ENCODE peak calls at places on chromosomes 11 and 22, in five cellular contexts. M is kidney; S is CD4-positive, alpha-beta T cell; E is spleen; G is tibial artery. Y is an unnamed sample. For H3K9me3, the result is how much of the 10 kb centered on the place peaks cover.

GRCh38 chr11:122180435-122180834 is 64.4 kb upstream of the BLID start:
- DNase-seq in S (no peak), E (no peak), G (peak), M (no peak), Y (no peak)

GRCh38 chr11:46391578-46392420 is at the start of gene CHRM4:
- DNase-seq in E (peak), M (no peak), G (no peak), S (no peak), Y (peak)

GRCh38 chr11:120601566-120601965 is 90.0 kb downstream of the GRIK4 start:
- DNase-seq in E (no peak), G (no peak), M (peak), S (no peak), Y (no peak)

GRCh38 chr22:28246392-28246791 is 327.3 kb upstream of the PITPNB start:
- DNase-seq in S (no peak), E (no peak), M (no peak), G (no peak), Y (no peak)

GRCh38 chr22:40525250-40525884 is 111.2 kb downstream of the MRTFA start:
- DNase-seq in G (peak), S (peak), E (peak), M (no peak), Y (peak)

GRCh38 chr11:8249482-8249881 is 14.2 kb downstream of the LMO1 start:
- DNase-seq in S (no peak), M (peak), E (peak), G (no peak), Y (no peak)

GRCh38 chr11:83717551-83717950 is 431.4 kb upstream of the CCDC90B start:
- DNase-seq in S (no peak), E (no peak), G (no peak), M (no peak), Y (no peak)

GRCh38 chr22:33006220-33006954 is 51.8 kb downstream of the SYN3 start:
- DNase-seq in G (no peak), M (no peak), S (no peak), E (peak), Y (no peak)

GRCh38 chr11:31809857-31810778 is 1.0 kb downstream of the PAX6 start:
- DNase-seq in S (no peak), M (peak), G (no peak), E (peak), Y (no peak)

GRCh38 chr11:110525883-110526282 is 96.1 kb downstream of the FDX1 start:
- DNase-seq in G (peak), M (no peak), E (no peak), S (no peak), Y (peak)

GRCh38 chr11:72534859-72535547 is 100.7 kb upstream of the CLPB start:
- DNase-seq in S (no peak), G (no peak), M (no peak), E (no peak), Y (no peak)

GRCh38 chr11:45853616-45854219 is 6.4 kb downstream of the CRY2 start:
- DNase-seq in M (no peak), E (no peak), S (no peak), G (no peak), Y (peak)

GRCh38 chr11:36280531-36280930 is 8.7 kb downstream of the COMMD9 start:
- DNase-seq in S (no peak), E (no peak), G (no peak), M (no peak), Y (no peak)

GRCh38 chr11:132264616-132265015 is 894.2 kb downstream of the NTM start:
- DNase-seq in M (no peak), E (no peak), G (no peak), S (no peak), Y (no peak)

GRCh38 chr22:32448980-32449379 is 15.3 kb downstream of the BPIFC start:
- DNase-seq in G (no peak), E (no peak), M (no peak), S (no peak), Y (no peak)

GRCh38 chr11:36509265-36509664 is 807 bp downstream of the TRAF6 start:
- DNase-seq in M (no peak), S (no peak), E (no peak), G (no peak), Y (peak)

GRCh38 chr22:41687901-41688364 is 734 bp downstream of the SNU13 start:
- DNase-seq in G (peak), M (no peak), S (no peak), E (peak), Y (peak)

GRCh38 chr11:111598546-111598945 is 3.7 kb upstream of the SIK2 start:
- DNase-seq in S (no peak), M (no peak), E (no peak), G (no peak), Y (peak)

GRCh38 chr11:13487661-13488030 is 8.2 kb downstream of the PTH start:
- DNase-seq in S (no peak), M (no peak), G (no peak), E (no peak), Y (no peak)

GRCh38 chr11:134932761-134933160 is 520.7 kb upstream of the B3GAT1 start:
- DNase-seq in G (no peak), S (no peak), E (no peak), M (no peak), Y (no peak)

GRCh38 chr11:3058753-3059664 is 1.8 kb upstream of the CARS1 start:
- DNase-seq in G (peak), M (peak), E (no peak), S (no peak), Y (no peak)

GRCh38 chr22:38758276-38758945 is 2.6 kb upstream of the SUN2 start:
- DNase-seq in E (peak), M (peak), G (no peak), S (peak), Y (no peak)

GRCh38 chr11:45985212-45985611 is 62.8 kb downstream of the LARGE2 start:
- DNase-seq in E (no peak), M (no peak), G (no peak), S (no peak), Y (no peak)

GRCh38 chr22:20550057-20550817 is 42.8 kb downstream of the MED15 start:
- DNase-seq in S (no peak), M (no peak), G (no peak), E (peak), Y (no peak)

GRCh38 chr11:9600166-9600565 is 26.7 kb downstream of the WEE1 start:
- DNase-seq in G (no peak), S (no peak), M (no peak), E (no peak), Y (no peak)

GRCh38 chr11:47340010-47340409 is 12.5 kb downstream of the MYBPC3 start:
- DNase-seq in G (no peak), S (no peak), E (no peak), M (no peak), Y (no peak)

GRCh38 chr22:31289335-31289734 is 3.0 kb downstream of the PIK3IP1 start:
- DNase-seq in G (no peak), S (no peak), E (peak), M (no peak), Y (no peak)

GRCh38 chr11:118005224-118006152 is 19.3 kb downstream of the IL10RA start:
- DNase-seq in E (no peak), M (no peak), S (no peak), G (no peak), Y (no peak)

GRCh38 chr22:20128902-20129746 is 2.5 kb upstream of the ZDHHC8 start:
- DNase-seq in S (peak), M (no peak), E (no peak), G (no peak), Y (peak)

GRCh38 chr11:70834984-70835560 is 417.3 kb downstream of the SHANK2 start:
- DNase-seq in S (no peak), M (no peak), G (no peak), E (no peak), Y (no peak)

GRCh38 chr11:65321076-65321475 is 6.4 kb downstream of the CDC42EP2 start:
- DNase-seq in G (no peak), M (no peak), E (no peak), S (no peak), Y (no peak)

GRCh38 chr11:123543796-123544195 is 110.6 kb downstream of the SCN3B start:
- DNase-seq in M (no peak), E (no peak), G (no peak), S (no peak), Y (no peak)

GRCh38 chr22:45585437-45585755 is 82.7 kb downstream of the FBLN1 start:
- DNase-seq in G (no peak), E (no peak), M (peak), S (no peak), Y (no peak)

GRCh38 chr22:40898850-40899357 is 37.0 kb upstream of the DNAJB7 start:
- DNase-seq in M (no peak), G (no peak), E (no peak), S (no peak), Y (no peak)

GRCh38 chr11:102596578-102596977 is 28.6 kb downstream of the MMP20 start:
- DNase-seq in S (no peak), G (no peak), E (no peak), M (no peak), Y (no peak)

GRCh38 chr11:28049338-28050216 is 58.4 kb downstream of the KIF18A start:
- DNase-seq in G (no peak), M (no peak), E (no peak), S (no peak), Y (no peak)

GRCh38 chr11:28043930-28044709 is 63.8 kb downstream of the KIF18A start:
- DNase-seq in E (no peak), G (no peak), M (no peak), S (no peak), Y (no peak)

GRCh38 chr11:28048812-28049211 is 59.1 kb downstream of the KIF18A start:
- DNase-seq in E (no peak), G (no peak), S (no peak), M (no peak), Y (no peak)
- H3K9me3 ChIP-seq in E (under half), G (under half), S (under half), M (under half), Y (under half)

GRCh38 chr11:107139396-107139795 is 121.1 kb upstream of the GUCY1A2 start:
- DNase-seq in E (no peak), S (no peak), M (no peak), G (no peak), Y (no peak)

GRCh38 chr11:107136892-107137291 is 118.6 kb upstream of the GUCY1A2 start:
- DNase-seq in M (no peak), S (no peak), E (no peak), G (no peak), Y (no peak)

GRCh38 chr11:107140988-107141387 is 122.7 kb upstream of the GUCY1A2 start:
- DNase-seq in G (no peak), E (no peak), M (no peak), S (no peak), Y (no peak)
- H3K9me3 ChIP-seq in G (under half), E (under half), M (under half), S (under half), Y (under half)

GRCh38 chr22:47600281-47600680 is 837.8 kb downstream of the TBC1D22A start:
- DNase-seq in M (no peak), E (peak), G (peak), S (no peak), Y (no peak)

GRCh38 chr22:47598864-47599263 is 836.4 kb downstream of the TBC1D22A start:
- DNase-seq in E (no peak), M (no peak), G (no peak), S (no peak), Y (no peak)

GRCh38 chr22:47601666-47602065 is 839.2 kb downstream of the TBC1D22A start:
- DNase-seq in S (no peak), M (no peak), E (peak), G (peak), Y (peak)

GRCh38 chr22:47600791-47601400 is 838.4 kb downstream of the TBC1D22A start:
- DNase-seq in E (no peak), S (no peak), G (no peak), M (no peak), Y (no peak)

DNA sequence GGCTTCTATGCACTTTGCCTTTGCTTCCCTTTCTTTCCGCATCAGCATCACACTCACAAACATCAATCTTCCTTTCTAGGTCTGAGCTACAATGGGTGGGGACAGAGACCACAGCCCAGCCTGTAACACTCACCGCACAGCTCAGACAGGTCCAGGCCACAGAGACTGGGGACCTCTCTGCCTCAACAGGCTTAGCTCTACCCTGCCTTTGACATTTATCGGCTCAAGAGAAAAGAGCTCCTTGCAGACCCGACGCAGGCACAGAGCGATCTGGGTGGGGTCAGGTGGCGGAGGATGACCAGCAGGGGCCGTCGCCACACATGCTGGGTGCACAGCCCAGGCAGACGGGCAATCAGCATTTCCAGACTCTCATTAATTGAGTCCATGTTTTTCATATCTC is 837.3 kb downstream of the TBC1D22A start:
- DNase-seq in G (peak), S (no peak), M (no peak), E (peak), Y (no peak)
- H3K9me3 ChIP-seq in G (under half), S (under half), M (under half), E (under half), Y (under half)

DNA sequence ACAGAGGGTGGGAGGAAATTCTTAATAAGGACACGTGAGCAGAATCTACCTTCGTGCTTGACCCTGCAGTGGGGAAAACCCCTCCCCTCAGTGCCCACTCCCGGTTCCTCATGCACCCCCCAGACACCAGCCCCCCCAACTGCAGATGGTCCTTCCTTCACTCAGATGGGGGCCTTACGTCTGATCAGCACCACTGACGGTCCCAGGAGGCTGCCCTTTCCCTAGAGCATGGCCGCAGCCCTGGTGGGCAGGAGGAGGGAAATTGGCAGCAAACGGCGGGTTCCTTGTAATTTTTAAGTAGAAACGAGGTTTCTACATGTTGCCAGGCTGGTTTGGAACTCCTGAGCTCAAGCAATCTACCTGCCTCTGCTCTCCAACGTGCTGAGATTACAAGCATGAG is 477.7 kb downstream of the TBC1D22A start:
- DNase-seq in M (no peak), S (no peak), G (no peak), E (no peak), Y (no peak)
- H3K9me3 ChIP-seq in M (under half), S (under half), G (under half), E (under half), Y (under half)

GRCh38 chr22:48756146-48757111 is 1071.2 kb downstream of the BRD1 start:
- DNase-seq in G (no peak), S (no peak), M (no peak), E (peak), Y (peak)

GRCh38 chr22:48758905-48759875 is 1068.5 kb downstream of the BRD1 start:
- DNase-seq in G (peak), S (no peak), E (no peak), M (no peak), Y (peak)

GRCh38 chr22:48755332-48755949 is 1072.2 kb downstream of the BRD1 start:
- DNase-seq in M (no peak), S (no peak), G (peak), E (no peak), Y (peak)

GRCh38 chr22:48758021-48758561 is 1069.6 kb downstream of the BRD1 start:
- DNase-seq in G (peak), M (no peak), E (peak), S (no peak), Y (peak)

DNA sequence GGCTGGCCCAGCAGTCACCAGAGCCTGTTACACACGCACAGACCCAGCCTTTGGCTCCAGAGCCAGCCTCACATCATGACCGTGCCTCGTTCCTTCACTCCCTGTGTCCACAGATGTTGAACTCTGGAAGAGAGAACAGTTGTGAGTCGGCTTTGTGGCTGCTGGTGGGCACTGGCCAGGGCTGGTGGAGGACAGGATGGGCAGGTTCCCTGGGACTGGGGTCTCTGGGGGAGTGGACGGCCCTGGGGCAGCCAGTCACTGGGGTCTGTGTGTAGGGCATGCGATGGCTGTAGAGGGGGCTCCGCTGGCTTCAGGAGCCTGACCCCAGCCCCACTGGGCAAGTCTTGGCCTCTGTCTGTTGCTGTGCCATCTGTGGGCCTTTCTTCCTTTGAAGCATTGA is 1070.1 kb downstream of the BRD1 start:
- DNase-seq in G (peak), M (peak), S (no peak), E (peak), Y (peak)
- H3K9me3 ChIP-seq in G (under half), M (under half), S (under half), E (under half), Y (under half)

GRCh38 chr11:29629281-29629680 is 387.5 kb downstream of the KCNA4 start:
- DNase-seq in M (no peak), S (no peak), E (no peak), G (no peak), Y (no peak)

GRCh38 chr11:29634248-29634647 is 382.6 kb downstream of the KCNA4 start:
- DNase-seq in S (no peak), M (no peak), E (no peak), G (no peak), Y (no peak)

GRCh38 chr11:29634744-29635143 is 382.1 kb downstream of the KCNA4 start:
- DNase-seq in E (no peak), M (no peak), S (no peak), G (no peak), Y (no peak)
- H3K9me3 ChIP-seq in E (under half), M (under half), S (under half), G (under half), Y (under half)